ENCODE peak calls at places on chromosomes 4 and X, in nine cellular contexts. One of them, this sample, is unnamed.
A peak's percentile ranks its signal among the peaks of the same experiment; 100 is the strongest.

GRCh38 chr4:15164571-15164970 is 162.3 kb downstream of the CPEB2 start:
- DNase-seq in Panc1: no peak
- DNase-seq in stomach: no peak
- DNase-seq in endothelial cell of umbilical vein: no peak
- DNase-seq in vagina: no peak
- DNase-seq in sigmoid colon: no peak
- DNase-seq in HL-60: no peak
- DNase-seq in spleen: no peak
- DNase-seq in HCT116: no peak
- DNase-seq in this sample: no peak

GRCh38 chr4:80336582-80336981 is 1.1 kb downstream of the CFAP299 start:
- DNase-seq in Panc1: no peak
- DNase-seq in stomach: no peak
- DNase-seq in endothelial cell of umbilical vein: peak; percentile 15
- DNase-seq in vagina: no peak
- DNase-seq in sigmoid colon: peak; percentile 57
- DNase-seq in HL-60: no peak
- DNase-seq in spleen: peak; percentile 20
- DNase-seq in HCT116: peak; percentile 18
- DNase-seq in this sample: peak; percentile 14

GRCh38 chrX:142156567-142156966 is 48.5 kb downstream of the MAGEC2 start:
- DNase-seq in Panc1: no peak
- DNase-seq in stomach: no peak
- DNase-seq in endothelial cell of umbilical vein: no peak
- DNase-seq in vagina: no peak
- DNase-seq in sigmoid colon: no peak
- DNase-seq in HL-60: no peak
- DNase-seq in spleen: no peak
- DNase-seq in HCT116: no peak
- DNase-seq in this sample: no peak

GRCh38 chrX:140918398-140919043 is 83.9 kb upstream of the SPANXB1 start:
- DNase-seq in Panc1: peak; percentile 17
- DNase-seq in stomach: peak; percentile 27
- DNase-seq in endothelial cell of umbilical vein: peak; percentile 57
- DNase-seq in vagina: no peak
- DNase-seq in sigmoid colon: no peak
- DNase-seq in HL-60: peak; percentile 26
- DNase-seq in spleen: no peak
- DNase-seq in HCT116: peak; percentile 10
- DNase-seq in this sample: peak; percentile 8

GRCh38 chr4:5561286-5561685 is 147.1 kb downstream of the EVC2 start:
- DNase-seq in Panc1: no peak
- DNase-seq in stomach: no peak
- DNase-seq in endothelial cell of umbilical vein: no peak
- DNase-seq in vagina: peak; percentile 34
- DNase-seq in sigmoid colon: no peak
- DNase-seq in HL-60: no peak
- DNase-seq in spleen: no peak
- DNase-seq in HCT116: no peak
- DNase-seq in this sample: no peak

GRCh38 chrX:109830704-109831206 is 97.7 kb upstream of the ACSL4 start:
- DNase-seq in Panc1: no peak
- DNase-seq in stomach: no peak
- DNase-seq in endothelial cell of umbilical vein: peak; percentile 10
- DNase-seq in vagina: no peak
- DNase-seq in sigmoid colon: no peak
- DNase-seq in HL-60: no peak
- DNase-seq in spleen: no peak
- DNase-seq in HCT116: no peak
- DNase-seq in this sample: no peak

GRCh38 chr4:124525524-124525923 is 187.0 kb downstream of the ANKRD50 start:
- DNase-seq in Panc1: no peak
- DNase-seq in stomach: no peak
- DNase-seq in endothelial cell of umbilical vein: no peak
- DNase-seq in vagina: no peak
- DNase-seq in sigmoid colon: no peak
- DNase-seq in HL-60: no peak
- DNase-seq in spleen: no peak
- DNase-seq in HCT116: no peak
- DNase-seq in this sample: no peak

GRCh38 chr4:74111990-74112389 is 13.0 kb upstream of the CXCL2 start:
- DNase-seq in Panc1: no peak
- DNase-seq in stomach: no peak
- DNase-seq in endothelial cell of umbilical vein: peak; percentile 64
- DNase-seq in vagina: no peak
- DNase-seq in sigmoid colon: no peak
- DNase-seq in HL-60: no peak
- DNase-seq in spleen: no peak
- DNase-seq in HCT116: no peak
- DNase-seq in this sample: peak; percentile 26

GRCh38 chr4:177554966-177555574 is 112.8 kb upstream of the AGA start:
- DNase-seq in Panc1: peak; percentile 17
- DNase-seq in stomach: no peak
- DNase-seq in endothelial cell of umbilical vein: peak; percentile 7
- DNase-seq in vagina: no peak
- DNase-seq in sigmoid colon: no peak
- DNase-seq in HL-60: no peak
- DNase-seq in spleen: no peak
- DNase-seq in HCT116: no peak
- DNase-seq in this sample: peak; percentile 16

GRCh38 chr4:95231713-95232112 is 317.1 kb downstream of the UNC5C start:
- DNase-seq in Panc1: no peak
- DNase-seq in stomach: no peak
- DNase-seq in endothelial cell of umbilical vein: no peak
- DNase-seq in vagina: no peak
- DNase-seq in sigmoid colon: no peak
- DNase-seq in HL-60: no peak
- DNase-seq in spleen: no peak
- DNase-seq in HCT116: no peak
- DNase-seq in this sample: peak; percentile 34

GRCh38 chr4:186202490-186203140 is 11.2 kb downstream of the CYP4V2 start:
- DNase-seq in Panc1: no peak
- DNase-seq in stomach: no peak
- DNase-seq in endothelial cell of umbilical vein: no peak
- DNase-seq in vagina: no peak
- DNase-seq in sigmoid colon: no peak
- DNase-seq in HL-60: no peak
- DNase-seq in spleen: no peak
- DNase-seq in HCT116: no peak
- DNase-seq in this sample: no peak
- TF ChIP-seq POLR2AphosphoS5 in Panc1: no peak
- TF ChIP-seq POLR2AphosphoS5 in stomach: no peak
- TF ChIP-seq POLR2AphosphoS5 in endothelial cell of umbilical vein: no peak
- TF ChIP-seq POLR2AphosphoS5 in vagina: no peak
- TF ChIP-seq POLR2AphosphoS5 in sigmoid colon: peak; percentile 8
- TF ChIP-seq POLR2AphosphoS5 in HL-60: no peak
- TF ChIP-seq POLR2AphosphoS5 in spleen: no peak
- TF ChIP-seq POLR2AphosphoS5 in HCT116: no peak
- TF ChIP-seq POLR2AphosphoS5 in this sample: no peak

DNA sequence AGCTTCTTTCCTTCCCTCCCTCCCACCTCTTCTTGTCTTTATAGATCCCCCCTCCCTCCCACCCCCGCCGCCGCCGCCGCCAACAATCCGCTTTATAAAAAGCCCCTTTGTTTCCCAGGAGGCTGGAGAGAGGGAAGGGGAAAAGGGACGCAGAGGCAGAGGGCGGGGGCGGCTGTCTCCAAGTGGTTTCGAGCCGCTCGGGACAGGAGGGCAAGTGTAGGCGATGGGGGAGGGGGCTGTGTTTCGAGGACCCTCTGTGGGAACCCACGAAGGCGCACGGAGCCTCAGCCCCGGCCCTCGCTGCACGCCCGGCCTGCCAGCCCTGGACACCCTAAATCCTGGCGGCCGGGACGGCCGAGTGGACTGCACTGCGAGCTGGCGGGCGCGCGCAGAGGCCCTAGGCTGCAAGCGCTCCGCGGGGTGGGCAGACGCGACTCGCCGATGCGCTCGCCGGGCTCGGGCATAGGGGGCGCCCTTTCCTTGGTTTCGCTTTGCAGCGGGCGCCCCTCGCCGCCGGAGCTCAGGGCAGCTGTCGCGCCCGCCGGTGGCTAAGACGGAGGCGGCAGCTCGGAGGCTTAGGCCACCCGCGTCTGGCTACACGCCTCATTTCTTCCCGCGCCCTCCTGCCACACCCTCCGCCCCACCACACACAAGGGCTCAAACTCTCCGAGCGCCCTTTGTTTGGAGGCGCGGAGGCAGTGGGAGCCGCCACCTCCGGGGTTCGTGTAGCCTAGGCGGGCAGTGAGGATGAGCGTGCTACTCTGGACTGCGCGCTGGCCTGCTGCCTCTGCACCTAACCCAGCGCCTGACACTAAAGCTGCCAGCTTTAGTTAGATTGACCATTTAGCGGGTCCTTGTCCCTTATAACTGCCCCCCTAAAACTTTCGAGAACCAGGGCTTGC is 2.2 kb downstream of the MAMLD1 start:
- DNase-seq in Panc1: no peak
- DNase-seq in stomach: peak; percentile 64
- DNase-seq in endothelial cell of umbilical vein: peak; percentile 62
- DNase-seq in vagina: peak; percentile 81
- DNase-seq in sigmoid colon: peak; percentile 87
- DNase-seq in HL-60: peak; percentile 29
- DNase-seq in spleen: peak; percentile 87
- DNase-seq in HCT116: peak; percentile 35
- DNase-seq in this sample: peak; percentile 65
- TF ChIP-seq CTCF in Panc1: peak; percentile 79
- TF ChIP-seq CTCF in stomach: no peak
- TF ChIP-seq CTCF in endothelial cell of umbilical vein: peak; percentile 53
- TF ChIP-seq CTCF in vagina: no peak
- TF ChIP-seq CTCF in sigmoid colon: peak; percentile 63
- TF ChIP-seq CTCF in HL-60: no peak
- TF ChIP-seq CTCF in spleen: peak; percentile 49
- TF ChIP-seq CTCF in HCT116: peak; percentile 55
- TF ChIP-seq CTCF in this sample: peak; percentile 31

GRCh38 chr4:62119195-62119594 is 919.1 kb downstream of the ADGRL3 start:
- DNase-seq in Panc1: no peak
- DNase-seq in stomach: no peak
- DNase-seq in endothelial cell of umbilical vein: no peak
- DNase-seq in vagina: no peak
- DNase-seq in sigmoid colon: no peak
- DNase-seq in HL-60: no peak
- DNase-seq in spleen: no peak
- DNase-seq in HCT116: no peak
- DNase-seq in this sample: no peak

GRCh38 chr4:62118558-62118957 is 918.4 kb downstream of the ADGRL3 start:
- DNase-seq in Panc1: no peak
- DNase-seq in stomach: no peak
- DNase-seq in endothelial cell of umbilical vein: no peak
- DNase-seq in vagina: no peak
- DNase-seq in sigmoid colon: no peak
- DNase-seq in HL-60: no peak
- DNase-seq in spleen: no peak
- DNase-seq in HCT116: no peak
- DNase-seq in this sample: no peak

DNA sequence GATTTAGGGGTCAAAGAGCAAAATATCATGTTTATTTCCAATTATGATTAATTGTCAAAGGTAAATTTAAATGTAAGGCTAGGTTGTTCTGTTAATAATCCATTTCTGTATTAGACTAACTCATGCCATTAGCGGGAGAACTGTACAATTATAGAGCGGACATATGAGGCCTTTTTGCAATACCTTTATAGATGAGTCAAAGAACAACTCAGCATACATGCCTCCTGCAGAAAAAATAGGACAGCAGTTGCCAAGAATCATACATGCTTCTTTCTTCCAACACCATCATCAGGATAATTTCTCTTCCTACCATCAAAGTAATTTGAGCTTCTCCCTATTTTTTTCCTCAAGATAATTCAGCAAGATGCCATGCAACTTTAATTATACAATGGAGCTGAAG is 917.8 kb downstream of the ADGRL3 start:
- DNase-seq in Panc1: no peak
- DNase-seq in stomach: no peak
- DNase-seq in endothelial cell of umbilical vein: no peak
- DNase-seq in vagina: no peak
- DNase-seq in sigmoid colon: no peak
- DNase-seq in HL-60: no peak
- DNase-seq in spleen: no peak
- DNase-seq in HCT116: no peak
- DNase-seq in this sample: no peak
- H3K27ac ChIP-seq in Panc1: no peak overlapping the region
- H3K27ac ChIP-seq in stomach: no peak overlapping the region
- H3K27ac ChIP-seq in endothelial cell of umbilical vein: no peak overlapping the region
- H3K27ac ChIP-seq in vagina: no peak overlapping the region
- H3K27ac ChIP-seq in sigmoid colon: no peak overlapping the region
- H3K27ac ChIP-seq in HL-60: no peak overlapping the region
- H3K27ac ChIP-seq in spleen: no peak overlapping the region
- H3K27ac ChIP-seq in HCT116: no peak overlapping the region
- H3K27ac ChIP-seq in this sample: no peak overlapping the region

GRCh38 chrX:1592128-1592862 is 891 bp downstream of the AKAP17A start:
- DNase-seq in Panc1: no peak
- DNase-seq in stomach: peak; percentile 26
- DNase-seq in endothelial cell of umbilical vein: peak; percentile 52
- DNase-seq in vagina: no peak
- DNase-seq in sigmoid colon: no peak
- DNase-seq in HL-60: no peak
- DNase-seq in spleen: peak; percentile 90
- DNase-seq in HCT116: no peak
- DNase-seq in this sample: peak; percentile 38
- TF ChIP-seq POLR2AphosphoS5 in Panc1: no peak
- TF ChIP-seq POLR2AphosphoS5 in stomach: no peak
- TF ChIP-seq POLR2AphosphoS5 in endothelial cell of umbilical vein: no peak
- TF ChIP-seq POLR2AphosphoS5 in vagina: no peak
- TF ChIP-seq POLR2AphosphoS5 in sigmoid colon: no peak
- TF ChIP-seq POLR2AphosphoS5 in HL-60: no peak
- TF ChIP-seq POLR2AphosphoS5 in spleen: peak; percentile 66
- TF ChIP-seq POLR2AphosphoS5 in HCT116: no peak
- TF ChIP-seq POLR2AphosphoS5 in this sample: no peak

DNA sequence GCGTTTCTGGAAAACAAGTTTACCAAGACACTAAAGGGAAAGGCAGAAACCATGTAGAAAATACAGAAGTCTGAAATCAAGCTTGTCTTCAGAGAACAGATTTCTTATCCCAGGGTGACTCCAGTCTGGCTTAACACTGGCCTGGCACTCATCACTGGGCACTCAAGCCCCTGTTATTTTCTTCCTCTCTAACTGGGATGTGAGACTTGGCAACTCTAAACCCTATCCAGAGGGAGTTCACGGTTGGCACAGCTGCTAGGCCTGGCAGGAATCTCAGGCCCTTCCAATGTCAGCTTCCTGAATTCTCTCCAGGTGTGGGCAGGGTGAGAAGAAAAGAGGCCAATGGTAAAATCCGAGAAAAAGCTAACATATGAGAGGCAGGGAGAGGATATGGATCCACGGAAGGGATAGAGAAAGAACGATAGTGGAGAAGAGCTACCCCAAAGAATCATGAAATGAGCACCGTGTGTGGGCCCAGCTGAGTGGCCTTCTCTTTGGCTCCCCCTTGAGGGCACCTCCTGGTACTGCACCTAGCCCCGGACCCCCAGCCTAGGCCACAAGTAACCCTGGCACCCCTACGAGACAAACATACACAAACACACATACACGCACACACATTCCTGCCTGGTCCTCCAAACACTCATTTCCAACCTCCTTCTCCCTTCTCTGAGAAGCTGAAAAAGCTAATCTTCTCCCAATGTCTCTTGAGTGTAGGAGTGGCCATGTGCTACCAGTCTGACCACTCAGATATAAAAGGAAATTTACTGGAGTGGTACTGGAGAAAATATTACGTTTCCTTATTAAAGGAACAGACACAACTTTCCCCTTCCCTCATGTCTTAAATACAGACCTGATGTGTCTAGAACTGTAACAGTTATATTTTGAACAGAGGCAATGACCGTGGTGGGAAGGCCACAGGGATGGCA is 16.6 kb upstream of the PTCHD1 start:
- DNase-seq in Panc1: peak; percentile 39
- DNase-seq in stomach: no peak
- DNase-seq in endothelial cell of umbilical vein: peak; percentile 19
- DNase-seq in vagina: no peak
- DNase-seq in sigmoid colon: no peak
- DNase-seq in HL-60: no peak
- DNase-seq in spleen: no peak
- DNase-seq in HCT116: no peak
- DNase-seq in this sample: peak; percentile 12
- TF ChIP-seq CTCF in Panc1: peak; percentile 81
- TF ChIP-seq CTCF in stomach: no peak
- TF ChIP-seq CTCF in endothelial cell of umbilical vein: peak; percentile 59
- TF ChIP-seq CTCF in vagina: no peak
- TF ChIP-seq CTCF in sigmoid colon: peak; percentile 44
- TF ChIP-seq CTCF in HL-60: peak; percentile 39
- TF ChIP-seq CTCF in spleen: peak; percentile 65
- TF ChIP-seq CTCF in HCT116: peak; percentile 84
- TF ChIP-seq CTCF in this sample: peak; percentile 55